ENCODE peak calls at places on chromosomes 1 and 21, in ten cellular contexts. I is SK-N-MC; W is CD8-positive, alpha-beta memory T cell; G is psoas muscle; Y is naive thymus-derived CD4-positive, alpha-beta T cell; K is heart left ventricle; O is DND-41; F is neuronal stem cell; E is PC-9; T is adrenal gland. H is an unnamed sample. For H3K9me3 and H3K36me3, the result is how much of the 10 kb centered on the place peaks cover.

GRCh38 chr1:7267493-7267892 is 482.2 kb downstream of the CAMTA1 start:
- DNase-seq in F (no peak), G (no peak), I (no peak), E (no peak), K (no peak), O (no peak), W (no peak), T (no peak), Y (no peak), H (no peak)

GRCh38 chr1:25616932-25617625 is 488 bp downstream of the MAN1C1 start:
- DNase-seq in E (no peak), T (no peak), O (peak), K (no peak), G (no peak), W (peak), F (no peak), Y (peak), I (no peak), H (no peak)

GRCh38 chr21:24272527-24272938 is 1334.7 kb downstream of the MRPL39 start:
- DNase-seq in I (no peak), E (no peak), O (no peak), Y (no peak), W (no peak), G (no peak), T (no peak), K (no peak), F (no peak), H (no peak)

GRCh38 chr1:225923381-225923691 is 714 bp downstream of the PYCR2 start:
- DNase-seq in E (peak), W (no peak), Y (no peak), K (no peak), O (no peak), T (no peak), G (no peak), I (no peak), F (no peak), H (no peak)

GRCh38 chr1:87728169-87728568 is 399.5 kb downstream of the LMO4 start:
- DNase-seq in Y (no peak), W (no peak), K (no peak), G (no peak), E (no peak), O (no peak), I (no peak), T (no peak), F (no peak), H (no peak)

GRCh38 chr1:182249201-182249676 is 142.4 kb downstream of the GLUL start:
- DNase-seq in G (no peak), W (no peak), K (no peak), E (peak), I (no peak), Y (no peak), F (no peak), T (no peak), O (no peak), H (no peak)

GRCh38 chr1:14095001-14095400 is 395.0 kb downstream of the PRDM2 start:
- DNase-seq in G (no peak), I (no peak), T (no peak), Y (no peak), K (no peak), E (no peak), W (no peak), F (peak), O (peak), H (no peak)

GRCh38 chr1:238581332-238581731 is 690.6 kb upstream of the ZP4 start:
- DNase-seq in G (no peak), E (no peak), F (no peak), Y (no peak), K (no peak), W (no peak), O (no peak), T (no peak), I (no peak), H (no peak)

GRCh38 chr1:85404393-85404792 is 60.6 kb downstream of the DDAH1 start:
- DNase-seq in E (no peak), O (no peak), W (no peak), I (no peak), Y (no peak), T (no peak), F (no peak), G (no peak), K (no peak), H (no peak)

GRCh38 chr1:7457811-7458210 is 313.3 kb upstream of the VAMP3 start:
- DNase-seq in W (no peak), O (no peak), T (no peak), K (no peak), Y (no peak), F (no peak), I (no peak), G (no peak), E (no peak), H (no peak)

GRCh38 chr1:11531314-11531870 is 52.4 kb downstream of the DISP3 start:
- DNase-seq in Y (no peak), G (no peak), K (no peak), I (no peak), E (no peak), W (no peak), O (no peak), F (peak), T (no peak), H (peak)

GRCh38 chr1:229810140-229810539 is 184.1 kb downstream of the URB2 start:
- DNase-seq in E (no peak), O (no peak), Y (no peak), T (no peak), G (no peak), I (no peak), K (no peak), W (no peak), F (no peak), H (no peak)

GRCh38 chr1:109425902-109426277 is 358 bp downstream of the PSMA5 start:
- DNase-seq in W (peak), I (no peak), G (peak), F (no peak), O (peak), K (no peak), Y (no peak), E (no peak), T (peak), H (no peak)

GRCh38 chr1:115538579-115538978 is 103.2 kb upstream of the VANGL1 start:
- DNase-seq in T (no peak), Y (no peak), F (no peak), I (no peak), O (no peak), K (no peak), G (no peak), E (no peak), W (no peak), H (no peak)

GRCh38 chr21:35072960-35073359 is 23.9 kb upstream of the RUNX1 start:
- DNase-seq in K (no peak), O (no peak), E (no peak), Y (no peak), T (no peak), F (no peak), I (no peak), W (no peak), G (peak), H (peak)

GRCh38 chr1:31549807-31550620 is 26.3 kb upstream of the TINAGL1 start:
- DNase-seq in Y (no peak), T (no peak), E (no peak), F (no peak), K (no peak), I (no peak), O (no peak), G (no peak), W (no peak), H (no peak)

GRCh38 chr1:3018576-3018975 is 2.7 kb upstream of the ACTRT2 start:
- DNase-seq in K (peak), W (no peak), I (no peak), E (no peak), T (no peak), G (no peak), Y (no peak), O (no peak), F (no peak), H (no peak)

GRCh38 chr1:185083818-185084217 is 38.5 kb downstream of the RNF2 start:
- DNase-seq in G (no peak), F (no peak), I (no peak), W (no peak), E (no peak), O (no peak), K (no peak), T (no peak), Y (no peak), H (no peak)

GRCh38 chr21:44532712-44533111 is 7.3 kb downstream of the KRTAP10-1 start:
- DNase-seq in I (no peak), Y (no peak), K (no peak), F (no peak), T (no peak), O (no peak), E (no peak), W (no peak), G (no peak), H (no peak)

GRCh38 chr1:36824390-36824861 is 209.9 kb downstream of the GRIK3 start:
- DNase-seq in W (no peak), Y (no peak), F (peak), I (no peak), G (no peak), O (no peak), E (no peak), K (no peak), T (no peak), H (peak)

GRCh38 chr1:44670751-44671640 is 3.3 kb downstream of the TMEM53 start:
- DNase-seq in E (no peak), O (no peak), F (no peak), T (no peak), K (no peak), G (no peak), W (no peak), I (no peak), Y (no peak), H (peak)

GRCh38 chr1:46768445-46768844 is 30.4 kb upstream of the CYP4B1 start:
- DNase-seq in Y (no peak), F (no peak), G (no peak), T (no peak), I (no peak), K (no peak), O (no peak), W (no peak), E (no peak), H (no peak)

GRCh38 chr1:114078116-114078515 is 75.6 kb downstream of the SYT6 start:
- DNase-seq in Y (no peak), T (no peak), W (no peak), K (no peak), E (no peak), F (no peak), I (no peak), O (no peak), G (no peak), H (no peak)

GRCh38 chr1:217011097-217011496 is 287.9 kb upstream of the ESRRG start:
- DNase-seq in W (no peak), E (no peak), F (no peak), T (no peak), I (no peak), K (no peak), O (no peak), G (no peak), Y (no peak), H (no peak)

GRCh38 chr1:21329209-21329844 is 39.1 kb upstream of the ECE1 start:
- DNase-seq in Y (peak), T (peak), K (peak), W (no peak), I (no peak), E (peak), O (no peak), F (no peak), G (no peak), H (no peak)

GRCh38 chr21:37257967-37258877 is 8.9 kb downstream of the VPS26C start:
- DNase-seq in E (peak), O (peak), I (no peak), W (peak), G (peak), T (peak), K (peak), Y (peak), F (peak), H (peak)

GRCh38 chr1:52667290-52667689 is 30.9 kb downstream of the COA7 start:
- DNase-seq in I (no peak), F (no peak), T (no peak), E (no peak), K (no peak), Y (no peak), O (no peak), G (no peak), W (no peak), H (no peak)

GRCh38 chr21:33026299-33026858 is 644 bp downstream of the OLIG2 start:
- DNase-seq in K (no peak), Y (no peak), G (no peak), F (no peak), I (no peak), E (no peak), O (no peak), T (no peak), W (no peak), H (no peak)

GRCh38 chr1:6852136-6852890 is 67.1 kb downstream of the CAMTA1 start:
- DNase-seq in K (no peak), G (no peak), I (no peak), F (no peak), T (no peak), O (no peak), W (no peak), Y (no peak), E (no peak), H (no peak)

GRCh38 chr1:9317591-9318331 is 25.1 kb downstream of the SPSB1 start:
- DNase-seq in G (peak), W (no peak), E (peak), F (no peak), Y (no peak), I (no peak), T (no peak), O (no peak), K (peak), H (no peak)

GRCh38 chr1:172163479-172164215 is 256.8 kb upstream of the C1orf105 start:
- DNase-seq in E (no peak), I (no peak), F (no peak), K (no peak), G (no peak), W (no peak), O (no peak), T (no peak), Y (no peak), H (no peak)

GRCh38 chr1:85577421-85578320 is 2.9 kb upstream of the CCN1 start:
- DNase-seq in W (no peak), T (peak), G (peak), O (no peak), Y (no peak), E (no peak), K (peak), I (no peak), F (no peak), H (peak)

GRCh38 chr21:44940116-44940631 is 345 bp downstream of the SLX9 start:
- DNase-seq in E (no peak), O (no peak), Y (no peak), T (no peak), G (no peak), F (no peak), K (no peak), W (no peak), I (no peak), H (no peak)

GRCh38 chr1:30982937-30983336 is 74.4 kb upstream of the SDC3 start:
- DNase-seq in F (no peak), G (no peak), T (peak), K (no peak), E (no peak), O (no peak), I (no peak), W (no peak), Y (no peak), H (no peak)

GRCh38 chr1:67274623-67275325 is 32.9 kb upstream of the IL12RB2 start:
- DNase-seq in Y (no peak), W (no peak), K (no peak), I (no peak), E (no peak), O (no peak), F (no peak), G (no peak), T (no peak), H (no peak)
- H3K9me3 ChIP-seq in Y (under half), W (under half), K (under half), I (under half), E (under half), O (under half), F (under half), G (under half), T (under half), H (under half)

DNA sequence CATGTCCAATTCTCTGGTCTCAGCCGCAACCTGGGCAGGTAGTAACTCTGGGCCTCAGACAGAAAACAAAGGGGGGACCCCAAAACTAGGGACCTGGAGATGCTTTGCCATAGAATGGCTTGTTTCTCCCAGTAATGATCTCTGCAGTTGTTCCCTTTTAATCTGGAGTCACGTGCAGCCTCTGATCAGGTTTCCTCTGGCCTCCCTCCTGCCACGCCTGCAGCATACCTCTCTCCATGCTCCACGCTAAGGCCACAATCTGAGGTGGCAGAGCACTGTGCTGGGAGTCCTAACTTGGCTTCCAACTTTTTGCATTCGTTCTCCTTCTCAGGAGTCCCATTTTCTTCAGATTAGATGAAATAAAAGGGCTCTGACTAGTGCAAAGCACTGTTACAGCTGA is 1.9 kb downstream of the PABPC4 start:
- DNase-seq in F (no peak), E (peak), I (no peak), Y (no peak), G (no peak), W (no peak), O (no peak), K (no peak), T (no peak), H (no peak)
- H3K36me3 ChIP-seq in F (half or more), E (under half), I (half or more), Y (under half), G (under half), W (under half), O (half or more), K (under half), T (under half), H (under half)

GRCh38 chr1:168480997-168481396 is 62.8 kb downstream of the XCL2 start:
- DNase-seq in F (no peak), W (no peak), K (no peak), G (no peak), O (no peak), I (no peak), T (peak), Y (no peak), E (no peak), H (no peak)
- H3K27ac ChIP-seq in F (no peak), W (no peak), K (no peak), G (no peak), O (no peak), I (no peak), T (no peak), Y (no peak), E (no peak), H (no peak)

GRCh38 chr21:40179167-40179566 is 311.9 kb downstream of the PCP4 start:
- DNase-seq in W (no peak), O (no peak), G (no peak), F (no peak), I (no peak), T (peak), K (no peak), E (no peak), Y (no peak), H (peak)

GRCh38 chr21:40177979-40178378 is 310.7 kb downstream of the PCP4 start:
- DNase-seq in I (no peak), T (no peak), Y (no peak), K (no peak), F (no peak), G (no peak), O (no peak), E (no peak), W (no peak), H (no peak)

GRCh38 chr21:40173833-40174232 is 306.6 kb downstream of the PCP4 start:
- DNase-seq in K (no peak), F (peak), T (no peak), O (no peak), G (no peak), E (no peak), Y (no peak), W (no peak), I (no peak), H (no peak)

GRCh38 chr21:40178726-40179125 is 311.5 kb downstream of the PCP4 start:
- DNase-seq in T (no peak), W (no peak), E (no peak), O (no peak), F (no peak), G (no peak), K (no peak), Y (no peak), I (no peak), H (peak)

GRCh38 chr21:40176732-40177131 is 309.5 kb downstream of the PCP4 start:
- DNase-seq in I (no peak), K (no peak), O (no peak), F (no peak), E (no peak), G (no peak), T (no peak), Y (no peak), W (no peak), H (no peak)
- H3K9me3 ChIP-seq in I (under half), K (under half), O (under half), F (under half), E (under half), G (under half), T (under half), Y (under half), W (under half), H (under half)

DNA sequence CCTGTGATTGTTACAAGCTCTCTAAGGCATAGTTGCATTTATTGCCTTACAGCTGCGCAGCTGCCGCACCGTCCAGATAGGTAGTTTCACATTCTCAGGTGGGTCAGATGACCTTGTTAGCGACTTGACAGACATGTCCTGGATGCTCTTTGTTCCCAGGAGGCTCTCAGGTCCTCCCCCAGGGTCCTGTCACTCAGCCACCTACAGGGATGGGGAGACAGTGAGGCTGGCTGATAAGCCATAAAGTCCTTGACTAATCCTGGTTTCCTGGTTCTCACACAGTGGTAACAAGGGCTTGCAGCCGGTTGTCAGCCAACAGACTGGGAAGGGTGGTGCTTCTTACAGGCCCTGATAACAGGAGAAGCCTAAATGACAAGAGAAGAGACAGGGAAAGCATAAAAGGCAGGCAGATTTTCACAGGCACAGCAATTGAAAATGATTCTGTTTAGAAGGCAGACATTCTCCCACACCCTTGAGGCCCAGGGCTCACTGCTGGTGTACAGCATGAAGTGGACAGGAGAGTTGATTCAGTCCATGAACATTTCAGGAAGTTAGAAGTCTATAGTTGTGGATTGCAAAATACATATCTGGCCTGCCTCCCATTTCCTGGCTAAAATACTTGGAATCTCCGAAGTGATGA is 2.9 kb downstream of the ARF1 start:
- DNase-seq in E (no peak), I (no peak), Y (no peak), F (no peak), T (peak), W (no peak), G (peak), K (peak), O (no peak), H (peak)
- H3K36me3 ChIP-seq in E (under half), I (half or more), Y (under half), F (half or more), T (under half), W (under half), G (under half), K (under half), O (half or more), H (under half)

H was measured in kidney.